ENCODE peak calls at places on chromosomes 3 and 15, in six cellular contexts. Y, T, Z, B, G and R are unnamed samples.

GRCh38 chr3:12557472-12558105 is 702 bp downstream of the MKRN2 start:
- DNase-seq in G (no peak), B (no peak), Z (peak), Y (peak), T (no peak), R (peak)

GRCh38 chr15:85329561-85330421 is 50.6 kb upstream of the AKAP13 start:
- DNase-seq in T (no peak), G (no peak), B (no peak), Z (no peak), Y (peak), R (no peak)

GRCh38 chr3:16439163-16439847 is 74.2 kb downstream of the RFTN1 start:
- DNase-seq in G (no peak), Z (no peak), Y (peak), B (no peak), T (no peak), R (no peak)

GRCh38 chr3:22933051-22933450 is 270.1 kb upstream of the UBE2E2 start:
- DNase-seq in Z (no peak), B (no peak), T (no peak), G (no peak), Y (no peak), R (no peak)

GRCh38 chr3:52150357-52150756 is 3.9 kb downstream of the POC1A start:
- DNase-seq in T (no peak), B (no peak), G (no peak), Z (no peak), Y (no peak), R (no peak)

GRCh38 chr3:143445118-143445517 is 325.5 kb downstream of the CHST2 start:
- DNase-seq in G (no peak), T (no peak), B (no peak), Y (no peak), Z (no peak), R (no peak)

GRCh38 chr3:158935846-158936245 is 134.0 kb downstream of the MFSD1 start:
- DNase-seq in Y (no peak), T (no peak), B (no peak), Z (no peak), G (no peak), R (no peak)

GRCh38 chr3:90132220-90132619 is 1024.8 kb downstream of the EPHA3 start:
- DNase-seq in T (no peak), Z (no peak), Y (no peak), G (no peak), B (no peak), R (no peak)

GRCh38 chr3:63625161-63625560 is 27.3 kb upstream of the SNTN start:
- DNase-seq in G (no peak), B (no peak), Y (peak), T (no peak), Z (no peak), R (peak)

GRCh38 chr3:195715583-195716266 is 5.1 kb upstream of the MUC20 start:
- DNase-seq in T (no peak), B (no peak), Z (no peak), G (no peak), Y (no peak), R (peak)

GRCh38 chr3:129989391-129989790 is 14.9 kb downstream of the TRH start:
- DNase-seq in T (no peak), Y (no peak), B (no peak), G (no peak), Z (no peak), R (no peak)

GRCh38 chr15:50377867-50378751 is 23.1 kb upstream of the GABPB1 start:
- DNase-seq in Y (peak), G (no peak), T (no peak), B (no peak), Z (no peak), R (no peak)

GRCh38 chr3:113275876-113276580 is 64.7 kb downstream of the BOC start:
- DNase-seq in B (peak), T (no peak), Z (no peak), Y (peak), G (peak), R (peak)

GRCh38 chr3:66297917-66298316 is 77.1 kb downstream of the SLC25A26 start:
- DNase-seq in T (no peak), Y (peak), G (no peak), Z (no peak), B (no peak), R (no peak)

DNA sequence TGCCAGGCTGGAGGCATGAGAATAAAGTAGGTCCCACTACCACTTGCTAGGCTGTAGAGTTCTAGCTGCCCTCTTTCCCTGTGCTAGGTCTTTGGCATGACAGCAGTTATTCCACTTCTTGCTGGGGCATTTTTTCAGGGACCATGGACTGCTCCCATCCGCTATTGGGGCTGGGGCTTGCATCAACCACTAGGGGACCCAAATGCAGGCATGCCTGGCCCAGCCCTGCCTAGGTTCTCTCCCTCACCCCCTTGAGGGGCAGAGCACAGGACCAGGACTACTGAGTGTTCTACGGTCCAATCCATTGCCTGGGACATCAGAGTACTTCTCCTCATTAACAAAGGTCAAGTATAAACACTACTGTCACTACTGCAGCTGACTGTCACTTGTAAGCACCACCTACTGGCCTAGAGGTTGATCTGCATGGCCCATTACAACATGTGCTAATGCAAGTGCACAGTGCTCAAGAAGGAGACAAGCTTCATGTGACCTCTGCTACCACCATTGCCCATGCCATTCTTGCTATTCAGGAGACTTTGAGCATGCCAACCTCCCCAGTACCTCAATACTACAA is 270.5 kb downstream of the MBNL1 start:
- DNase-seq in B (no peak), T (no peak), G (no peak), Z (no peak), Y (no peak), R (no peak)
- TF ChIP-seq CTCF in B (no peak), T (no peak), G (no peak), Z (peak), Y (no peak), R (no peak)

GRCh38 chr15:101578443-101578894 is 73.7 kb downstream of the TM2D3 start:
- DNase-seq in Z (peak), B (peak), G (no peak), T (peak), Y (peak), R (peak)
- TF ChIP-seq CTCF in Z (peak), B (peak), G (no peak), T (peak), Y (peak), R (no peak)

GRCh38 chr3:162777118-162777517 is 1280.5 kb downstream of the OTOL1 start:
- DNase-seq in B (no peak), Z (no peak), Y (no peak), G (no peak), T (no peak), R (peak)
- TF ChIP-seq CTCF in B (no peak), Z (no peak), Y (no peak), G (no peak), T (no peak), R (peak)

GRCh38 chr15:77821188-77821958 is 188.7 kb upstream of the LINGO1 start:
- DNase-seq in G (no peak), Z (peak), B (peak), T (peak), Y (peak), R (peak)
- TF ChIP-seq CTCF in G (peak), Z (peak), B (peak), T (peak), Y (peak), R (peak)

GRCh38 chr15:75530169-75530568 is 48.9 kb downstream of the PTPN9 start:
- DNase-seq in G (no peak), B (no peak), T (no peak), Z (no peak), Y (no peak), R (no peak)

GRCh38 chr15:75531041-75531450 is 48.1 kb downstream of the PTPN9 start:
- DNase-seq in G (peak), B (no peak), Z (no peak), T (peak), Y (peak), R (peak)

GRCh38 chr15:75538376-75538775 is 40.7 kb downstream of the PTPN9 start:
- DNase-seq in Y (no peak), T (no peak), Z (no peak), B (no peak), G (no peak), R (no peak)

GRCh38 chr15:75533945-75534344 is 45.2 kb downstream of the PTPN9 start:
- DNase-seq in B (no peak), G (no peak), Z (no peak), Y (no peak), T (no peak), R (no peak)

GRCh38 chr15:75532413-75533250 is 46.5 kb downstream of the PTPN9 start:
- DNase-seq in G (peak), Y (peak), Z (peak), T (peak), B (peak), R (peak)
- TF ChIP-seq CTCF in G (peak), Y (peak), Z (peak), T (peak), B (peak), R (peak)

DNA sequence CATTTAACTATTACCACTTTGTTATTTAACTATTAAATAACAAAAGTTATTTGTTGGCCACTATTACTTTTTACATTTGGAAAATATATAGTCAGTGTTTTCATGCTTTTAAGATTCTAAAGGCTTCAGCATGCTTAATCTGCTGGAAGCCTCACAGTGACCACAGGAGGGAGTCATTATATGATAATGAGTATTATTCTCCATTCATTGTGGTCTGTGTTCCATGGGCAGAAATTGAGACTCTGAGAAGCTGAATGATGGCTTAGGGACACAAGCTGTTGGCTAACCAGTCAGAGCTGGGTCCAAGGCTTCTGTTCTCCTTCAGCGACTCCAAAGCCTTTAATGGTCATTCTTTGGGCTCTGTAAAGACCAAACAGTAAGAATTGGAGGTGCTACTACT is 64.7 kb downstream of the BFSP2 start:
- DNase-seq in B (no peak), G (no peak), Z (no peak), Y (peak), T (no peak), R (peak)
- TF ChIP-seq CTCF in B (no peak), G (no peak), Z (no peak), Y (peak), T (no peak), R (peak)

GRCh38 chr3:96619475-96619874 is 194.9 kb upstream of the EPHA6 start:
- DNase-seq in Z (no peak), B (no peak), T (no peak), Y (no peak), G (no peak), R (no peak)
- TF ChIP-seq CTCF in Z (no peak), B (no peak), T (no peak), Y (no peak), G (no peak), R (no peak)